ENCODE peak calls at places on chromosomes 4 and X, in four cellular contexts. G is M059J, X is thoracic aorta, F is NCI-H1694 treated with DMSO at 0.1 percent for 48 hours. L is an unnamed sample.

GRCh38 chr4:4880492-4880891 is 21.0 kb downstream of the MSX1 start:
- DNase-seq in G (no peak), X (no peak), F (no peak), L (no peak)

GRCh38 chrX:53445977-53446376 is 11.8 kb upstream of the HSD17B10 start:
- DNase-seq in G (peak), X (no peak), F (peak), L (peak)

GRCh38 chr4:45453258-45453841 is 670.5 kb downstream of the GABRG1 start:
- DNase-seq in G (peak), X (no peak), F (peak), L (no peak)

GRCh38 chr4:26873391-26874026 is 12.9 kb downstream of the STIM2 start:
- DNase-seq in G (no peak), X (no peak), F (no peak), L (no peak)

GRCh38 chr4:137370206-137370633 is 162.1 kb downstream of the PCDH18 start:
- DNase-seq in G (peak), X (no peak), F (no peak), L (no peak)

GRCh38 chr4:156961241-156962068 is 10.1 kb downstream of the PDGFC start:
- DNase-seq in G (no peak), X (no peak), F (no peak), L (no peak)

GRCh38 chr4:148330161-148330560 is 112.1 kb downstream of the NR3C2 start:
- DNase-seq in G (no peak), X (no peak), F (no peak), L (no peak)

GRCh38 chr4:25321703-25322102 is 9.1 kb downstream of the ZCCHC4 start:
- DNase-seq in G (no peak), X (no peak), F (no peak), L (no peak)

GRCh38 chrX:276588-277171 is 4.5 kb upstream of the PLCXD1 start:
- DNase-seq in G (peak), X (no peak), F (no peak), L (peak)

GRCh38 chrX:69163936-69164741 is 1.1 kb downstream of the PJA1 start:
- DNase-seq in G (no peak), X (no peak), F (no peak), L (peak)

GRCh38 chr4:153714247-153714646 is 30.2 kb downstream of the TLR2 start:
- DNase-seq in G (peak), X (no peak), F (no peak), L (no peak)

GRCh38 chr4:94536049-94536448 is 84.3 kb downstream of the PDLIM5 start:
- DNase-seq in G (no peak), X (no peak), F (no peak), L (peak)

GRCh38 chr4:16253127-16253960 is 27.1 kb upstream of the TAPT1 start:
- DNase-seq in G (peak), X (no peak), F (no peak), L (no peak)